ENCODE peak calls at places on chromosome 12, in ten cellular contexts. X, M, F, J, C, V, N, P, D and B are unnamed samples.

GRCh38 chr12:49195734-49196133 is 6.9 kb upstream of the TUBA1A start:
- DNase-seq in X (no peak), M (no peak), F (peak; percentile 45), J (no peak), C (no peak), V (no peak), N (no peak), P (no peak), D (no peak), B (no peak)

GRCh38 chr12:49339464-49339861 is 2.5 kb upstream of the C1QL4 start:
- DNase-seq in X (peak; percentile 69), M (no peak), F (no peak), J (no peak), C (no peak), V (no peak), N (no peak), P (no peak), D (no peak), B (no peak)

GRCh38 chr12:14905269-14906004 is 19.8 kb upstream of the MGP start:
- DNase-seq in X (peak; percentile 21), M (no peak), F (no peak), J (no peak), C (no peak), V (no peak), N (peak; percentile 43), P (no peak), D (no peak), B (no peak)

GRCh38 chr12:131092911-131093901 is 139.5 kb downstream of the ADGRD1 start:
- DNase-seq in X (no peak), M (no peak), F (no peak), J (no peak), C (no peak), V (no peak), N (no peak), P (no peak), D (no peak), B (no peak)

GRCh38 chr12:19273482-19274330 is 144.2 kb downstream of the PLEKHA5 start:
- DNase-seq in X (no peak), M (peak; percentile 28), F (peak; percentile 15), J (peak; percentile 98), C (peak; percentile 97), V (no peak), N (peak; percentile 86), P (no peak), D (peak; percentile 43), B (peak; percentile 83)

GRCh38 chr12:123952037-123952436 is 20.6 kb downstream of the CCDC92 start:
- DNase-seq in X (no peak), M (no peak), F (no peak), J (no peak), C (no peak), V (no peak), N (no peak), P (no peak), D (no peak), B (no peak)

GRCh38 chr12:42094277-42094676 is 50.4 kb downstream of the GXYLT1 start:
- DNase-seq in X (no peak), M (no peak), F (no peak), J (peak; percentile 79), C (peak; percentile 30), V (peak; percentile 27), N (no peak), P (peak; percentile 21), D (no peak), B (no peak)

GRCh38 chr12:24840046-24840800 is 108.7 kb downstream of the BCAT1 start:
- DNase-seq in X (no peak), M (no peak), F (no peak), J (peak; percentile 36), C (no peak), V (no peak), N (no peak), P (no peak), D (no peak), B (no peak)

GRCh38 chr12:15620726-15621125 is 168.5 kb downstream of the EPS8 start:
- DNase-seq in X (no peak), M (no peak), F (no peak), J (no peak), C (no peak), V (no peak), N (no peak), P (no peak), D (no peak), B (no peak)

GRCh38 chr12:75000120-75000519 is 209.5 kb downstream of the KCNC2 start:
- DNase-seq in X (no peak), M (no peak), F (no peak), J (peak; percentile 10), C (no peak), V (no peak), N (no peak), P (no peak), D (no peak), B (no peak)

GRCh38 chr12:102879144-102879763 is 37.8 kb downstream of the PAH start:
- DNase-seq in X (peak; percentile 90), M (no peak), F (peak; percentile 85), J (peak; percentile 77), C (peak; percentile 58), V (peak; percentile 86), N (peak; percentile 26), P (no peak), D (peak; percentile 71), B (peak; percentile 70)